ENCODE peak calls at places on chromosome 11, in nine cellular contexts. O is NCI-H446; A is head of caudate nucleus; C is CD4-positive, alpha-beta memory T cell; G is pancreas; S is cardiac fibroblast; T is iPS-NIHi11; L is anterior cingulate cortex; K is kidney glomerular epithelial cell. V is an unnamed sample.

GRCh38 chr11:130313383-130314183 is 1.1 kb downstream of the ZBTB44 start:
- DNase-seq in O (no peak), A (no peak), C (no peak), G (no peak), S (no peak), T (no peak), L (no peak), K (peak; percentile 59), V (no peak)

GRCh38 chr11:65435330-65435931 is 12.8 kb downstream of the NEAT1 start:
- DNase-seq in O (no peak), A (no peak), C (no peak), G (peak; percentile 22), S (peak; percentile 68), T (no peak), L (no peak), K (no peak), V (no peak)

GRCh38 chr11:30889116-30889765 is 303.1 kb upstream of the MPPED2 start:
- DNase-seq in O (no peak), A (no peak), C (no peak), G (no peak), S (no peak), T (no peak), L (no peak), K (peak; percentile 25), V (no peak)

GRCh38 chr11:27158763-27159679 is 118.4 kb downstream of the BBOX1 start:
- DNase-seq in O (peak; percentile 80), A (peak; percentile 46), C (no peak), G (peak; percentile 69), S (peak; percentile 88), T (peak; percentile 78), L (peak; percentile 28), K (peak; percentile 61), V (peak; percentile 34)

GRCh38 chr11:125637840-125638239 is 12.9 kb downstream of the CHEK1 start:
- DNase-seq in O (no peak), A (no peak), C (no peak), G (no peak), S (no peak), T (no peak), L (no peak), K (no peak), V (no peak)

GRCh38 chr11:63609971-63610580 is 4.2 kb downstream of the PLAAT3 start:
- DNase-seq in O (no peak), A (no peak), C (no peak), G (no peak), S (no peak), T (no peak), L (no peak), K (peak; percentile 36), V (no peak)

GRCh38 chr11:118870396-118871343 is 13.0 kb upstream of the CXCR5 start:
- DNase-seq in O (no peak), A (peak; percentile 63), C (no peak), G (peak; percentile 38), S (peak; percentile 51), T (peak; percentile 66), L (peak; percentile 87), K (peak; percentile 47), V (no peak)

GRCh38 chr11:71489311-71490043 is 36.5 kb downstream of the NADSYN1 start:
- DNase-seq in O (no peak), A (no peak), C (no peak), G (no peak), S (peak; percentile 35), T (no peak), L (no peak), K (peak; percentile 27), V (no peak)

GRCh38 chr11:47161134-47161854 is 15.4 kb downstream of the ARFGAP2 start:
- DNase-seq in O (peak; percentile 67), A (peak; percentile 67), C (peak; percentile 55), G (peak; percentile 76), S (peak; percentile 80), T (peak; percentile 94), L (peak; percentile 58), K (peak; percentile 65), V (peak; percentile 77)

GRCh38 chr11:126993599-126993998 is 7.0 kb downstream of the KIRREL3 start:
- DNase-seq in O (no peak), A (no peak), C (no peak), G (no peak), S (no peak), T (no peak), L (no peak), K (peak; percentile 40), V (no peak)

GRCh38 chr11:40162901-40163300 is 1296.6 kb downstream of the LRRC4C start:
- DNase-seq in O (no peak), A (no peak), C (no peak), G (no peak), S (no peak), T (no peak), L (no peak), K (no peak), V (no peak)

GRCh38 chr11:79028214-79028613 is 412.6 kb downstream of the TENM4 start:
- DNase-seq in O (no peak), A (no peak), C (no peak), G (no peak), S (no peak), T (no peak), L (no peak), K (no peak), V (no peak)

GRCh38 chr11:82757660-82758301 is 24.1 kb upstream of the FAM181B start:
- DNase-seq in O (no peak), A (no peak), C (no peak), G (no peak), S (no peak), T (no peak), L (no peak), K (no peak), V (no peak)

GRCh38 chr11:44136176-44136945 is 40.9 kb downstream of the EXT2 start:
- DNase-seq in O (no peak), A (no peak), C (no peak), G (no peak), S (no peak), T (no peak), L (no peak), K (no peak), V (no peak)

GRCh38 chr11:118900535-118901384 is 17.1 kb downstream of the CXCR5 start:
- DNase-seq in O (no peak), A (no peak), C (no peak), G (peak; percentile 17), S (no peak), T (no peak), L (no peak), K (no peak), V (no peak)

GRCh38 chr11:29780756-29781155 is 236.1 kb downstream of the KCNA4 start:
- DNase-seq in O (no peak), A (peak; percentile 72), C (no peak), G (no peak), S (no peak), T (no peak), L (no peak), K (peak; percentile 85), V (no peak)